ENCODE peak calls at places on chromosome 11, in nine cellular contexts. K, B, M, E, U, N, R, Q and A are unnamed samples.

GRCh38 chr11:70176940-70177689 is 26.0 kb upstream of the FADD start:
- DNase-seq in B (peak), N (no peak), Q (peak), E (peak), U (no peak), K (peak), M (peak), R (peak), A (peak)

GRCh38 chr11:77211594-77212251 is 83.7 kb downstream of the MYO7A start:
- DNase-seq in M (no peak), K (no peak), E (no peak), N (no peak), Q (no peak), B (no peak), U (no peak), R (no peak), A (no peak)

GRCh38 chr11:73838443-73839122 is 38.1 kb downstream of the COA4 start:
- DNase-seq in N (no peak), K (no peak), R (no peak), Q (no peak), B (peak), U (no peak), M (no peak), E (no peak), A (no peak)

GRCh38 chr11:78265326-78265725 is 76.6 kb downstream of the USP35 start:
- DNase-seq in R (no peak), M (no peak), U (no peak), K (no peak), E (no peak), B (no peak), Q (no peak), N (no peak), A (no peak)

GRCh38 chr11:88301478-88302140 is 35.9 kb downstream of the CTSC start:
- DNase-seq in M (no peak), U (no peak), N (peak), K (no peak), Q (no peak), E (no peak), R (no peak), B (no peak), A (no peak)

GRCh38 chr11:44607324-44607962 is 42.0 kb downstream of the CD82 start:
- DNase-seq in R (no peak), N (no peak), U (no peak), B (no peak), Q (no peak), E (no peak), K (no peak), M (no peak), A (no peak)

GRCh38 chr11:77590194-77590591 is 440 bp downstream of the AQP11 start:
- DNase-seq in K (no peak), M (peak), E (no peak), R (no peak), B (no peak), N (no peak), Q (peak), U (no peak), A (peak)

GRCh38 chr11:119790476-119790875 is 61.5 kb upstream of the NECTIN1 start:
- DNase-seq in R (no peak), Q (no peak), B (no peak), U (no peak), N (no peak), E (no peak), M (no peak), K (no peak), A (no peak)

GRCh38 chr11:54985731-54986130 is 276.2 kb upstream of the TRIM48 start:
- DNase-seq in K (no peak), Q (no peak), U (no peak), E (no peak), N (no peak), R (no peak), M (no peak), B (no peak), A (no peak)

DNA sequence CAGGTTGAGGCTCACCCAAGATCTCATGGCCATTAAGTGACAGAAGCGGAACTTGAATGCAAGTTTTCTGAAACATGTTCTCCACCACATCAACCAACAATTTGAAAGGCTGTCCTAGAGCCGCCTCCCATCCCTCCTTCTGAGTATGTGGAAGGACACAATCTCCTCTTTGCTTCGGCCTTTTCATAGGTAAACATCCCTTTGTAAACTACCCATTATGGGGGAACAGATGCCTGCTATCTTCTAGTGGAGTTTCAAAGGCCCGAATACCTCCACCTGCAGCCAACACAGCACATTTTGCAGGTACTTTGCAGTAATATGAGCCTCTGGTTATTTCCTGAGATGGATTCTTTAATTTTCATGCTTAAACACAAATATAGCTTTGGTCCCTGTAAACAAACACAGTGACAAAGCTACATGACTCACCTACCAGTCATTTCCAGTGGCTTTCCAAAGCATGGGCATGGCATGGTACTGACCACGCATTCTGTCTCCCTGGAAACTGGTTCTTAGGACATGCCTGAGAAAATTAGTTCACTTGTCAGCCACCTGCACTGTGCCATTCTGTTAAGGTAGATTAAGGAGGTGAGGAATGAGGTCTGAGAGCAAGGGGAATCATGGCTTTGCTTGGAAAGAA is 60.1 kb downstream of the EHF start:
- DNase-seq in U (peak), M (peak), B (no peak), E (no peak), K (peak), N (no peak), Q (peak), R (no peak), A (no peak)
- TF ChIP-seq MAX in U (no peak), M (peak), B (peak), E (no peak), K (peak), N (no peak), Q (no peak), R (no peak), A (no peak)

DNA sequence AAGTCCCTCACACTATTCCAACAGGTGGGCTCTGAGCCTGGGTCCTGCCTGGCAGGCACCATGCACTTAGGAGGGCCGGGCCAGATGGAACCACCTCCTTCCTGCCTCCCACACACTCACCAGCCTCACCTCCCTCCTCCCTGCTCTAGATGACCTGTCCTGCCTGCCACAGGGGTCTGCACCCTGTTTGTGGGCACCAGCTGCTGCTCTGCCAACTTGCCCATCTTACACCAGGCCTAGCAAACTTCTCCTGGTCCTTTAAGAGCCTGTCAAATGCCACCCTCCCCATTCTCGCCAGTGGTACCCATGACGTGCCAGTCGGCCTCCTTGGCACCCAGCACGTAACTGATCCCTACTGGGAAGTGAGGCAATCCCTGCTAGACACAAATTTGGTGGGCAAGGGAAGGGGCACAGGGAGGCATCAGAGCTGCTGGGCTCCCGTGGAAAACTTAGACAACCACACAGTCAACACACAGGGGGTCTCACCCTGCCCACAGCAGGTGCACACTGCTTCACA is 3.1 kb downstream of the MOB2 start:
- DNase-seq in N (no peak), Q (no peak), M (no peak), K (no peak), E (no peak), R (no peak), U (no peak), B (no peak), A (no peak)
- H3K4me3 ChIP-seq in N (no peak), Q (no peak), M (no peak), K (no peak), E (no peak), R (no peak), U (no peak), B (no peak), A (no peak)

GRCh38 chr11:68367252-68367651 is 54.9 kb downstream of the LRP5 start:
- DNase-seq in N (no peak), E (no peak), K (no peak), B (no peak), U (no peak), Q (no peak), M (no peak), R (no peak), A (no peak)
- TF ChIP-seq MAX in N (no peak), E (no peak), K (no peak), B (no peak), U (no peak), Q (no peak), M (no peak), R (no peak), A (no peak)

GRCh38 chr11:102974552-102975280 is 19.2 kb upstream of the MMP13 start:
- DNase-seq in R (no peak), Q (no peak), B (no peak), K (no peak), U (peak), N (no peak), M (no peak), E (no peak), A (no peak)
- H3K4me3 ChIP-seq in R (no peak), Q (no peak), B (no peak), K (no peak), U (no peak), N (no peak), M (no peak), E (no peak), A (no peak)

GRCh38 chr11:124814739-124815138 is 14.5 kb upstream of the MSANTD2 start:
- DNase-seq in K (no peak), Q (no peak), M (no peak), E (no peak), R (no peak), N (no peak), B (no peak), U (no peak), A (no peak)
- TF ChIP-seq MAX in K (no peak), Q (no peak), M (no peak), E (no peak), R (no peak), N (no peak), B (no peak), U (no peak), A (no peak)